ENCODE peak calls at places on chromosomes 13 and 19, in nine cellular contexts. N is stimulated activated naive B cell treated with anti-CD40 and anti-IgM and Interleukin-4, amounts not matched to agents 10 μg/mL and 1 μg/mL and 100 μg/mL, for 72 hours; I is stimulated activated naive CD8-positive, alpha-beta T cell treated with anti-CD3 and anti-CD28 coated beads, Interleukin-15, Interleukin-2, amounts not matched to agents 100 U/mL and 50 U/mL, for 24 hours; W is GM23248; A is NCI-H1092; T is activated T-cell treated with anti-CD3 and anti-CD28 coated beads for 4 hours; X is AG09309; Y is stomach; R is M059J. S is an unnamed sample.

GRCh38 chr13:94710881-94711560 is 1.3 kb downstream of the SOX21 start:
- DNase-seq in Y (no peak), I (no peak), A (peak), R (peak), N (no peak), T (no peak), X (no peak), W (peak), S (no peak)

GRCh38 chr19:11435057-11435832 is at the start of the genes ODAD3 and PRKCSH:
- DNase-seq in N (peak), Y (peak), W (peak), A (peak), X (peak), R (peak), T (peak), I (peak), S (peak)

GRCh38 chr19:19627716-19628498 is at the start of gene LPAR2:
- DNase-seq in Y (peak), W (peak), N (peak), I (peak), R (peak), X (no peak), T (peak), A (no peak), S (no peak)

GRCh38 chr19:45607071-45608029 is 5.3 kb upstream of the GPR4 start:
- DNase-seq in R (peak), Y (peak), I (peak), W (peak), T (peak), X (no peak), A (peak), N (no peak), S (no peak)

GRCh38 chr13:41231786-41232185 is 31.6 kb downstream of the MTRF1 start:
- DNase-seq in I (no peak), W (no peak), X (no peak), T (no peak), N (no peak), R (peak), A (peak), Y (peak), S (no peak)

GRCh38 chr13:106343831-106344230 is 191.6 kb downstream of the EFNB2 start:
- DNase-seq in A (no peak), Y (no peak), I (no peak), W (no peak), R (no peak), T (no peak), X (no peak), N (no peak), S (no peak)

GRCh38 chr19:12137541-12137940 is 2.6 kb downstream of the ZNF20 start:
- DNase-seq in X (no peak), R (no peak), A (no peak), N (peak), T (no peak), I (peak), W (peak), Y (no peak), S (no peak)

GRCh38 chr13:73754727-73755292 is 379.4 kb downstream of the KLF12 start:
- DNase-seq in X (peak), A (peak), N (no peak), T (no peak), W (peak), R (peak), Y (no peak), I (no peak), S (no peak)

GRCh38 chr19:35249146-35249847 is 495 bp downstream of the LSR start:
- DNase-seq in T (no peak), I (no peak), W (no peak), R (no peak), A (no peak), X (no peak), N (no peak), Y (no peak), S (no peak)

S was measured in epithelial cell of prostate.